ENCODE peak calls at places on chromosome 11, in four cellular contexts. C, D, J and X are unnamed samples.

GRCh38 chr11:124977006-124977405 is 23.0 kb downstream of the CCDC15 start:
- DNase-seq in D (no peak), J (no peak), C (no peak), X (no peak)

GRCh38 chr11:128328955-128329551 is 258.3 kb downstream of the ETS1 start:
- DNase-seq in J (no peak), D (no peak), C (no peak), X (no peak)

GRCh38 chr11:127345819-127346459 is 345.4 kb upstream of the KIRREL3 start:
- DNase-seq in C (peak; percentile 13), J (no peak), D (peak; percentile 8), X (no peak)

GRCh38 chr11:68328374-68329091 is 16.1 kb downstream of the LRP5 start:
- DNase-seq in J (no peak), D (no peak), C (peak; percentile 86), X (no peak)

GRCh38 chr11:134515081-134515960 is 103.3 kb upstream of the B3GAT1 start:
- DNase-seq in J (no peak), D (no peak), C (no peak), X (no peak)

GRCh38 chr11:95338430-95338991 is 107.5 kb upstream of the SESN3 start:
- DNase-seq in D (no peak), J (no peak), C (no peak), X (no peak)

GRCh38 chr11:71246559-71246958 is 5.8 kb downstream of the SHANK2 start:
- DNase-seq in C (no peak), J (no peak), D (no peak), X (no peak)

GRCh38 chr11:13338437-13339069 is 61.0 kb downstream of the BMAL1 start:
- DNase-seq in C (no peak), J (no peak), D (peak; percentile 13), X (no peak)

GRCh38 chr11:15969281-15969680 is 387.1 kb downstream of the SOX6 start:
- DNase-seq in C (peak; percentile 43), D (peak; percentile 67), J (peak; percentile 32), X (no peak)

DNA sequence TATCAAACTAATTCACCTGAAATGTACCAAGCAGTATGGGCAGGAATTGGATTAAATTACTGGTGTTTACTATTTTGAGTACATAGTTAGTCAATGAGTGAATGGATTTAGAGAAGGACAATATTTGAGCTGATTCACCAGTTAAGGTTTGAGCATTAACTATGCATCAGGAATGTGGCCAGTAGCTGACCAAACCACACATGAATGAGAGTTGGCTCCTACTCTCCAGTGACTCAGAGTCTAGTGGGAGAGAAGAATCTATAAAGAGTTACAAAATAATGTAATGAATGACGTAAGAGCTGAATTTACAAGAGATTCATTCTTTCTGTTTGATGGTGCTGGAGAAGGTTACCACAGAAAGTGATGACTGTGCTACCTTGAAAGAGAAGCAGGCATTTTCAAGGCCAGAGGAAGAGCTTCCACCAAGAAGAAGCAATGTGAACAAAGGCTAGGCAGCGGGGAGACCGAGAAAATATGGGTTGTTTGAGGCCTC is 6.6 kb downstream of the IL18 start:
- DNase-seq in D (no peak), C (peak; percentile 94), J (no peak), X (no peak)
- TF ChIP-seq CBX5 in D (no peak), C (no peak), J (no peak), X (no peak)

GRCh38 chr11:57471496-57471895 is 11.2 kb downstream of the RTN4RL2 start:
- DNase-seq in C (no peak), D (no peak), J (no peak), X (no peak)
- TF ChIP-seq CBX5 in C (no peak), D (no peak), J (no peak), X (no peak)

DNA sequence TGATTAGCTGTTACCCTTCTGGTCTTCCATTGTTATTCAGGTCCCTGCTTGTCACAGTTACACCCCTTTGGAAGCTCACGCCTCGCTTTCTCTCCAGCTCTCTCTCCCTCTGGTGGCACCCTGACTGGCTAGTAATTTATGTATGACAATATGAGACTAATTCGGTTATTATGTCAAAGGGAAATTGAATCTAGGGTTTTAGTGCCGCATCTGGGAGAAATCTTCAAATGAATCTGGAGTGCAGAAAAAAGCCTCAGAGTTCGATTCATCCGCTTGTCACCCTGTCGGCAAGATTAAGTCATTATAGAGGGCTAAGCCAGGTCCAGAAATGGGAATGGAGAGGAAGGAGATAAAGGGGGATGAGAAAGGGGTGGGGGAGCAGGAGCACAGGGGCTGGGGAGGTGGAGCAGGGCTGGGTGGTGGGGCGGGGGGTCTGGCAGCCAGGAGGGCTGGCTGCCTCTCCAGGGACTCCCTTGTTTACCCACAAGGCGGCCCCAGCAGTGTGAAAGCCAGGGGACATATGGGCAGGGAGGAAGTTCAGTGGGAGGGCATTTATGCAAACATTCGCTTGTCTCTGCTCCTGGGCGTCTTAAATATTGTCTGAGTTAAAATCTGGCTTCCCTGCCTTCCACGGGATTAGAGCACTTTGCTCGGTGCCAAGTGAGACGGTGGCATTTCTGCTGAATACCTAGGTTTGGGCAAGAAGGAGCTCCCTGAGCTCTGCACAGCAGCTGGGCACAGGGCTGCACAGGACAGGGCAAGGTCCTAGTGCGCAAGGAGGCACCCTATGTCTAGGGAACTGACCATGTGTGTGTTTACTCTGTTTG is 179.1 kb upstream of the NECTIN1 start:
- DNase-seq in D (no peak), J (no peak), C (no peak), X (no peak)
- TF ChIP-seq CBX5 in D (no peak), J (no peak), C (no peak), X (no peak)

DNA sequence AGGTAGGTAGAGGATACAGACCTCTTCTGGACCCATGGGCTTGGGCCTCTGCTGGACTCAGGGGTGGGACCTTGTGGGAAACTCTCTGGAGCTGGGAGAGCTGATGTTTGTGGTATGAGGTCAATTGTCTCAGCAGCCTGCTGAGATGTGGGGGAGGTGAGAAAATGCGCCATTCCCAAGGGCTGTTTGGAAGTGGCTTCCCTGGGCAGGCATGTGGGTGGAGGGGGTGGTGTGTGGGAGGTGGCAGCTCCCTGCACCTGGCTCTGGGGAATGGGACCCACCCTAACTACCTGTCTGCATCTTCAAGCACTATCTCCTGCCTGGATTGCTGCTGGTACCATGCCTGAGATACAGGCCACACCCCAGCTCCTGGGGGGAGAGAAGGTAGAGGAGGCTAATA is 97.4 kb upstream of the THY1 start:
- DNase-seq in D (no peak), C (no peak), J (no peak), X (no peak)
- TF ChIP-seq CBX5 in D (no peak), C (no peak), J (no peak), X (no peak)

DNA sequence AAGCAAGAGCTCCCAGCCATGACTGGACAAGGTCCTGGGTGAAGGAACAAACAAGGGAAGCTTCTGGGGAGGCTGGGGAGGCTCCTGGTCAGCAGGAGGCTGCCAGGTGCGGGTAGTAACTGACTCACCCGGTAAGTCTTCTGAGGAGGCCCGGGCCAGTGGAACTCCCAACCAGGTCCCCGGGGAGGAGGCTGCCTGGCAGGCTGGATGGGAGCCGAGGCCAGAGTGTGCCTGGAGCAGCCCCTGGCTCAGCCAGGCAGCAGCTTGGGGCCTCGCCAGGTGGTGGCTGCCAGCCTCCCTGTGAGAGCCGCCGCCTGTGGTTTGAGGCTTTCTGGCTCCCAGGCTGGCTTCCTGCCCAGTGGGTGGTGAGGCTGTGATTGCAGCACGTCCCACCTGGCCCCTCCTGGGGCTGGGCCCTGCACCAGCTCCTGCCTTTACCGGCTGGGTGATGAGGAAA is 46.2 kb downstream of the IGF2 start:
- DNase-seq in J (no peak), D (no peak), C (no peak), X (no peak)
- TF ChIP-seq CBX5 in J (no peak), D (no peak), C (no peak), X (no peak)

DNA sequence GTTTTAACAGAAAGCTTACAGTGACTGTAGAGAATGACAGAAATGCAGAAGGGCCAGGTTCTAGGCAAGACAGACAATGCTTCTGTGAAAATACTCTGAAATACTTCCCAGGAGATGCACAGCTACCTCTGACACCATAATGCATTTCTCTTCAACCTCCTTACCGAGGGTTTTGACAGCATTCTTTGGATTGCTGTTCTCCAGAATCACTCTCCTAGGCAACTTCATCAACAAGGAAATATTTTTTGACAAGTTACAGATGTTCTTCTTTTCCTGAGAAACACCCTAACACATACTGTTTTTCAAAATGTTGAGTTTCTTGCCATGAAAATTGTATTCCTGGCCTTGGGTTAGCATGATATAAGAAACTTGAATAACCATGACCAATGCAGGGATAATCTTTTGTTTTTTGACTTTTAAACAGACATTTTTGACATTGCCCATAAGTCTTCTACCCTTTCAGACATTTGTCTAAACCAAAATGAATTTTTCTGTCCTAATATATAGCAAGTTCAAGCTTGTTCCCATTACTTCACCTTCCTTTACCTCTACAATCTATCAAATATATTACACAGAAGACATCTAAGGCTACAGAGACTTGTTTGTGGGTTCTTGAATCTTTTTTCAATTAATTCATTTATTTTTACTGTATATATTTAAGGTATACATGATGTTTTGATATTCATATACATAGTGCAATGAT is 108.1 kb downstream of the CCDC34 start:
- DNase-seq in C (no peak), D (no peak), J (no peak), X (no peak)
- TF ChIP-seq CBX5 in C (no peak), D (no peak), J (no peak), X (no peak)

DNA sequence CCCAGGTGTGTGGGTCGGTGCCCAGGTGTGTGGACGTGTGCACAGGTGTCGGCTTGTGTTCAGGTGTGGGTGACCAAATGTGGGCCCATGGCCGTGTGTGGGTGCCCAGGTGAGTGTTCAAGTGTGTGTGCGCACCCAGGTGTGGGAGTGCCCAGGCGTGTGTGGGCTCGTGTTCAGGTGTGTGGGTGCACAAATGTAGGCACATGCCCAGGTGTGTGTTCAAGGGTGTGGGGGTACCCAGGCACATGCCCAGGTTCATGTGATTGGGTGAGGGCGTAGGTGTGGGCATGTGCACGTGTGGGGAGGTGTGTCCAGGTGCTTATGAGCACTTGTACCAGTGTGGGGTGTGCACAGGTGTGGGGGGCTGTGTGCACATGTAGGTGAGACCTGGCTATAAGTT is 42.8 kb downstream of the MOB2 start:
- DNase-seq in D (no peak), C (no peak), J (no peak), X (no peak)
- TF ChIP-seq CBX5 in D (no peak), C (no peak), J (no peak), X (no peak)

DNA sequence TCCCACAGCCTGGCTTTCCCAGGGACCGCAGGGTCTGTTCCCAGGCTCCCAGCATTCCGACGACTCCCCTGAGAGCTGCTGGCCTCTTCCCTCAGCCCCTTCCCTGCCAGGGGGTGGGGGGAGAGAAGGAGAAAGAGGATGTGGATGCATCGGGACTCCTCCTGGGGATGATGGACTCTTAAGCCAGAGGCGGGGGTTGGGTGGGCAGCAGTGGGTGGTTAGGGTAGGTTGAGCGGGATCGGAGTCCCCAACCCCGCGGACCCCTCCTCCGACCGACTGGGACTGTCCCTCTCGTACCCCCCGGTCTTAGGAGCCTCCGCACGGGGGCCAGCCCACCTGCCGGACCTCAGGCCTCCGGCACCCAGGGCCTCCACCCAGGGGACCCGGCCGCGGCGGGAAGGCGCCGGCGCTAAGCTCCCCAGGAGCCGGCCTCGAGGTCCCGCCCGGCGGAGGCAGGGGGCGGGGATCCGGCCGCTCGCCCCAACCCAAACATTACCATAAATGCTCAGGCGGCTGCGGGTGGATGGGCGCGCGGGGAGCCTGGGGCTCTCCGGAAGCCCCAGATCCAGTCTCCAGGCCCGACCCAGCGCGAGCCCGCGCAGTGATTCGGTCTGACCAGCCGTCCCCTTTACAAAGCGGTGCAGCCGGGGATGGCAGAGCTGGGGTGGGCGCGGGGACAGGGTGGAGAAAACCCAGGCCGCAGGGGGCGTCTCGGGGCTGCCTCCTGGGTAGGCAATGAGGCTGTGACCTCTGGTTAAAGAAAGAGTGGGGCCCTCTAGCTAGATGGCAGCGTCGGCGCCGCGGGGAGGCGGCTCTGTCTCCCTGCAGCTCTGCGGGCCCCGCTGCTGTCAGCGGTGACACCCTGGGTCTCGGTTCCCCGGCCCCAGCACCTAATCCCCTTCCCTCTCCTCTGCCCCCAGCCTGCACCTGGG is 3.9 kb upstream of the MCAM start:
- DNase-seq in C (no peak), D (peak; percentile 83), J (no peak), X (peak; percentile 78)
- TF ChIP-seq CBX5 in C (no peak), D (no peak), J (no peak), X (no peak)